ENCODE peak calls at places on chromosomes 7 and 10, in eight cellular contexts. One of them, this sample, is unnamed.

GRCh38 chr7:129482781-129483180 is 19.6 kb upstream of the SMKR1 start:
- DNase-seq in hypothalamus: no peak
- DNase-seq in heart right ventricle: no peak
- DNase-seq in cardiac muscle cell: no peak
- DNase-seq in lower lobe of right lung: no peak
- DNase-seq in activated CD8-positive, alpha-beta memory T cell treated with anti-CD3 and anti-CD28 coated beads for 1 hour: no peak
- DNase-seq in EL: no peak
- DNase-seq in NAMALWA: no peak
- DNase-seq in this sample: no peak

GRCh38 chr7:142348100-142348499 is 90.2 kb upstream of the PRSS58 start:
- DNase-seq in lower lobe of right lung: no peak
- DNase-seq in heart right ventricle: no peak
- DNase-seq in activated CD8-positive, alpha-beta memory T cell treated with anti-CD3 and anti-CD28 coated beads for 1 hour: no peak
- DNase-seq in EL: no peak
- DNase-seq in cardiac muscle cell: no peak
- DNase-seq in hypothalamus: no peak
- DNase-seq in NAMALWA: no peak
- DNase-seq in this sample: no peak

GRCh38 chr10:93073539-93074136 is at the start of gene CYP26A1:
- DNase-seq in NAMALWA: peak
- DNase-seq in cardiac muscle cell: no peak
- DNase-seq in lower lobe of right lung: no peak
- DNase-seq in EL: no peak
- DNase-seq in hypothalamus: no peak
- DNase-seq in activated CD8-positive, alpha-beta memory T cell treated with anti-CD3 and anti-CD28 coated beads for 1 hour: no peak
- DNase-seq in heart right ventricle: no peak
- DNase-seq in this sample: no peak

GRCh38 chr10:6721964-6722615 is 142.0 kb upstream of the PRKCQ start:
- DNase-seq in NAMALWA: no peak
- DNase-seq in lower lobe of right lung: no peak
- DNase-seq in hypothalamus: no peak
- DNase-seq in EL: peak
- DNase-seq in activated CD8-positive, alpha-beta memory T cell treated with anti-CD3 and anti-CD28 coated beads for 1 hour: no peak
- DNase-seq in heart right ventricle: no peak
- DNase-seq in cardiac muscle cell: peak
- DNase-seq in this sample: no peak

GRCh38 chr10:80697926-80698325 is 160.2 kb downstream of the SH2D4B start:
- DNase-seq in activated CD8-positive, alpha-beta memory T cell treated with anti-CD3 and anti-CD28 coated beads for 1 hour: no peak
- DNase-seq in NAMALWA: no peak
- DNase-seq in heart right ventricle: no peak
- DNase-seq in hypothalamus: no peak
- DNase-seq in EL: no peak
- DNase-seq in lower lobe of right lung: no peak
- DNase-seq in cardiac muscle cell: no peak
- DNase-seq in this sample: no peak

GRCh38 chr10:47381427-47382379 is 2.4 kb downstream of the ZNF488 start:
- DNase-seq in hypothalamus: peak
- DNase-seq in lower lobe of right lung: no peak
- DNase-seq in cardiac muscle cell: no peak
- DNase-seq in activated CD8-positive, alpha-beta memory T cell treated with anti-CD3 and anti-CD28 coated beads for 1 hour: no peak
- DNase-seq in heart right ventricle: no peak
- DNase-seq in EL: no peak
- DNase-seq in NAMALWA: no peak
- DNase-seq in this sample: peak

GRCh38 chr7:84953294-84953693 is 233.6 kb downstream of the SEMA3D start:
- DNase-seq in lower lobe of right lung: no peak
- DNase-seq in NAMALWA: no peak
- DNase-seq in activated CD8-positive, alpha-beta memory T cell treated with anti-CD3 and anti-CD28 coated beads for 1 hour: no peak
- DNase-seq in cardiac muscle cell: no peak
- DNase-seq in EL: no peak
- DNase-seq in heart right ventricle: no peak
- DNase-seq in hypothalamus: no peak
- DNase-seq in this sample: no peak

GRCh38 chr10:34262965-34263364 is 552.1 kb downstream of the PARD3 start:
- DNase-seq in lower lobe of right lung: no peak
- DNase-seq in EL: no peak
- DNase-seq in cardiac muscle cell: no peak
- DNase-seq in activated CD8-positive, alpha-beta memory T cell treated with anti-CD3 and anti-CD28 coated beads for 1 hour: no peak
- DNase-seq in NAMALWA: no peak
- DNase-seq in heart right ventricle: no peak
- DNase-seq in hypothalamus: no peak
- DNase-seq in this sample: no peak

GRCh38 chr7:15015545-15016314 is 113.2 kb upstream of the DGKB start:
- DNase-seq in cardiac muscle cell: peak
- DNase-seq in NAMALWA: peak
- DNase-seq in lower lobe of right lung: no peak
- DNase-seq in heart right ventricle: peak
- DNase-seq in hypothalamus: no peak
- DNase-seq in EL: peak
- DNase-seq in activated CD8-positive, alpha-beta memory T cell treated with anti-CD3 and anti-CD28 coated beads for 1 hour: no peak
- DNase-seq in this sample: peak

GRCh38 chr7:6558837-6559236 is 7.6 kb upstream of the GRID2IP start:
- DNase-seq in heart right ventricle: no peak
- DNase-seq in hypothalamus: no peak
- DNase-seq in activated CD8-positive, alpha-beta memory T cell treated with anti-CD3 and anti-CD28 coated beads for 1 hour: no peak
- DNase-seq in EL: peak
- DNase-seq in cardiac muscle cell: peak
- DNase-seq in NAMALWA: peak
- DNase-seq in lower lobe of right lung: no peak
- DNase-seq in this sample: no peak

GRCh38 chr10:24821986-24822385 is 98.3 kb upstream of the ARHGAP21 start:
- DNase-seq in NAMALWA: no peak
- DNase-seq in activated CD8-positive, alpha-beta memory T cell treated with anti-CD3 and anti-CD28 coated beads for 1 hour: no peak
- DNase-seq in EL: peak
- DNase-seq in lower lobe of right lung: no peak
- DNase-seq in cardiac muscle cell: no peak
- DNase-seq in hypothalamus: no peak
- DNase-seq in heart right ventricle: no peak
- DNase-seq in this sample: peak

GRCh38 chr7:79217468-79217867 is 236.0 kb downstream of the MAGI2 start:
- DNase-seq in EL: peak
- DNase-seq in activated CD8-positive, alpha-beta memory T cell treated with anti-CD3 and anti-CD28 coated beads for 1 hour: no peak
- DNase-seq in NAMALWA: no peak
- DNase-seq in lower lobe of right lung: no peak
- DNase-seq in heart right ventricle: no peak
- DNase-seq in cardiac muscle cell: no peak
- DNase-seq in hypothalamus: no peak
- DNase-seq in this sample: no peak

GRCh38 chr7:5519515-5519928 is 95.9 kb upstream of the TNRC18 start:
- DNase-seq in heart right ventricle: no peak
- DNase-seq in hypothalamus: no peak
- DNase-seq in cardiac muscle cell: no peak
- DNase-seq in activated CD8-positive, alpha-beta memory T cell treated with anti-CD3 and anti-CD28 coated beads for 1 hour: no peak
- DNase-seq in NAMALWA: no peak
- DNase-seq in lower lobe of right lung: no peak
- DNase-seq in EL: no peak
- DNase-seq in this sample: no peak

GRCh38 chr7:30166841-30167235 is 32.1 kb downstream of the MTURN start:
- DNase-seq in NAMALWA: no peak
- DNase-seq in hypothalamus: no peak
- DNase-seq in activated CD8-positive, alpha-beta memory T cell treated with anti-CD3 and anti-CD28 coated beads for 1 hour: no peak
- DNase-seq in lower lobe of right lung: no peak
- DNase-seq in cardiac muscle cell: no peak
- DNase-seq in EL: no peak
- DNase-seq in heart right ventricle: no peak
- DNase-seq in this sample: no peak

This sample was measured in adrenal gland.